ENCODE peak calls at places on chromosomes 11 and 22, in nine cellular contexts. U is iris pigment epithelial cell; C is astrocyte of the spinal cord; P is trophoblast cell; N is stimulated activated CD4-positive, alpha-beta T cell treated with anti-CD3 and anti-CD28 coated beads, Interleukin-2, amount 100 ng/mL, for 48 hours; G is suprapubic skin; A is posterior cingulate gyrus; T is Ammon's horn; F is activated CD4-positive, CD25-positive, alpha-beta regulatory T cell treated with anti-CD3 and anti-CD28 coated beads, Interleukin-2, amount 50 U/mL, for 72 hours. J is an unnamed sample.

GRCh38 chr22:45526768-45527360 is 24.2 kb downstream of the FBLN1 start:
- DNase-seq in U (no peak), C (no peak), P (no peak), N (no peak), G (no peak), A (no peak), T (no peak), F (no peak), J (no peak)

GRCh38 chr22:28911777-28912669 is 28.7 kb downstream of the ZNRF3 start:
- DNase-seq in U (peak), C (no peak), P (peak), N (no peak), G (no peak), A (no peak), T (no peak), F (no peak), J (no peak)

GRCh38 chr22:46626356-46626755 is 6.2 kb downstream of the GRAMD4 start:
- DNase-seq in U (no peak), C (no peak), P (no peak), N (no peak), G (no peak), A (no peak), T (no peak), F (no peak), J (no peak)

GRCh38 chr11:105229257-105229656 is 89.7 kb upstream of the CARD18 start:
- DNase-seq in U (peak), C (peak), P (no peak), N (no peak), G (no peak), A (no peak), T (no peak), F (no peak), J (no peak)

GRCh38 chr22:26669060-26669481 is 11.7 kb downstream of the MIAT start:
- DNase-seq in U (no peak), C (peak), P (peak), N (no peak), G (no peak), A (no peak), T (no peak), F (no peak), J (no peak)

GRCh38 chr22:30882181-30882771 is 86.3 kb downstream of the MORC2 start:
- DNase-seq in U (no peak), C (no peak), P (no peak), N (no peak), G (no peak), A (peak), T (no peak), F (no peak), J (no peak)

GRCh38 chr11:61295596-61295926 is 445 bp upstream of the VWCE start:
- DNase-seq in U (no peak), C (no peak), P (no peak), N (no peak), G (no peak), A (no peak), T (no peak), F (no peak), J (peak)

GRCh38 chr11:111419641-111420327 is 40.7 kb upstream of the POU2AF1 start:
- DNase-seq in U (no peak), C (no peak), P (no peak), N (no peak), G (no peak), A (peak), T (peak), F (no peak), J (no peak)

GRCh38 chr11:62565100-62565802 is 8.4 kb downstream of the EEF1G start:
- DNase-seq in U (no peak), C (no peak), P (no peak), N (no peak), G (no peak), A (no peak), T (no peak), F (no peak), J (no peak)

GRCh38 chr11:4090258-4090657 is 4.3 kb upstream of the RRM1 start:
- DNase-seq in U (no peak), C (no peak), P (no peak), N (no peak), G (no peak), A (no peak), T (no peak), F (no peak), J (no peak)

GRCh38 chr22:32333141-32333768 is 24.4 kb upstream of the RFPL3 start:
- DNase-seq in U (no peak), C (no peak), P (no peak), N (no peak), G (peak), A (no peak), T (no peak), F (no peak), J (no peak)

GRCh38 chr11:35785287-35786167 is 123.0 kb downstream of the TRIM44 start:
- DNase-seq in U (no peak), C (peak), P (peak), N (no peak), G (no peak), A (no peak), T (no peak), F (no peak), J (no peak)

GRCh38 chr11:33827206-33827605 is 52.9 kb upstream of the FBXO3 start:
- DNase-seq in U (no peak), C (no peak), P (no peak), N (no peak), G (no peak), A (no peak), T (no peak), F (no peak), J (no peak)

GRCh38 chr22:37627091-37627490 is 12.4 kb upstream of the SH3BP1 start:
- DNase-seq in U (no peak), C (no peak), P (no peak), N (no peak), G (no peak), A (no peak), T (no peak), F (no peak), J (no peak)

GRCh38 chr11:122843281-122844150 is 5.2 kb downstream of the CRTAM start:
- DNase-seq in U (no peak), C (no peak), P (no peak), N (no peak), G (no peak), A (no peak), T (no peak), F (no peak), J (peak)

GRCh38 chr11:119338946-119339580 is 1.6 kb downstream of the C1QTNF5 start:
- DNase-seq in U (no peak), C (no peak), P (no peak), N (no peak), G (no peak), A (no peak), T (no peak), F (no peak), J (no peak)

GRCh38 chr11:128552783-128553661 is 34.3 kb downstream of the ETS1 start:
- DNase-seq in U (peak), C (peak), P (no peak), N (no peak), G (no peak), A (peak), T (peak), F (peak), J (peak)

GRCh38 chr11:43756575-43756974 is 76.0 kb downstream of the HSD17B12 start:
- DNase-seq in U (peak), C (peak), P (peak), N (no peak), G (no peak), A (no peak), T (no peak), F (no peak), J (no peak)

GRCh38 chr11:93829598-93829997 is 20.8 kb downstream of the VSTM5 start:
- DNase-seq in U (no peak), C (no peak), P (no peak), N (no peak), G (no peak), A (no peak), T (no peak), F (no peak), J (no peak)

J was measured in naive B cell.